ENCODE peak calls at places on chromosomes 5 and 9, in four cellular contexts. S is A549, C is GM12878, H is HepG2. F is an unnamed sample.
A peak's percentile ranks its signal among the peaks of the same experiment; 100 is the strongest.

GRCh38 chr5:59660737-59661136 is 232.8 kb downstream of the PDE4D start:
- DNase-seq in C (no peak), S (peak; percentile 65), H (no peak), F (no peak)

GRCh38 chr5:96668725-96669124 is 6.5 kb downstream of the CAST start:
- DNase-seq in H (no peak), S (no peak), C (no peak), F (no peak)

GRCh38 chr5:133635051-133635450 is 22.7 kb upstream of the FSTL4 start:
- DNase-seq in H (no peak), C (no peak), S (peak; percentile 46), F (no peak)

GRCh38 chr9:81787747-81788632 is 98.6 kb upstream of the TLE1 start:
- DNase-seq in C (no peak), S (peak; percentile 80), H (peak; percentile 73), F (no peak)

GRCh38 chr5:122073023-122073422 is 5.0 kb downstream of the LOX start:
- DNase-seq in H (no peak), C (no peak), S (no peak), F (no peak)

GRCh38 chr5:77957-78804 is 13.8 kb upstream of the PLEKHG4B start:
- DNase-seq in H (peak; percentile 32), S (peak; percentile 73), C (no peak), F (peak; percentile 59)

GRCh38 chr9:13432914-13433313 is 153.4 kb upstream of the MPDZ start:
- DNase-seq in C (no peak), S (no peak), H (no peak), F (no peak)

GRCh38 chr9:125462766-125463384 is 201.2 kb downstream of the GAPVD1 start:
- DNase-seq in C (no peak), S (no peak), H (no peak), F (no peak)

GRCh38 chr9:113636165-113636564 is 172.6 kb downstream of the RGS3 start:
- DNase-seq in C (no peak), S (no peak), H (peak; percentile 55), F (no peak)

GRCh38 chr5:158119852-158120708 is 261.1 kb upstream of the CLINT1 start:
- DNase-seq in C (no peak), H (no peak), S (no peak), F (no peak)

GRCh38 chr5:32103521-32103920 is 70.6 kb downstream of the GOLPH3 start:
- DNase-seq in H (no peak), S (no peak), C (no peak), F (no peak)

GRCh38 chr5:150557507-150557872 is 49.6 kb downstream of the NDST1 start:
- DNase-seq in C (no peak), S (no peak), H (no peak), F (no peak)

GRCh38 chr5:67515020-67515689 is 318.6 kb upstream of the CD180 start:
- DNase-seq in H (no peak), S (no peak), C (no peak), F (no peak)

GRCh38 chr9:87909310-87910041 is 8.3 kb upstream of the SPATA31C1 start:
- DNase-seq in H (peak; percentile 40), C (no peak), S (peak; percentile 87), F (peak; percentile 42)

GRCh38 chr9:7185612-7186011 is 427.8 kb downstream of the KDM4C start:
- DNase-seq in H (peak; percentile 42), S (peak; percentile 83), C (no peak), F (no peak)

GRCh38 chr5:118440496-118440895 is 547.9 kb downstream of the DTWD2 start:
- DNase-seq in S (no peak), H (no peak), C (no peak), F (no peak)

GRCh38 chr5:146633273-146633672 is 117.3 kb upstream of the GPR151 start:
- DNase-seq in S (no peak), C (no peak), H (no peak), F (no peak)

DNA sequence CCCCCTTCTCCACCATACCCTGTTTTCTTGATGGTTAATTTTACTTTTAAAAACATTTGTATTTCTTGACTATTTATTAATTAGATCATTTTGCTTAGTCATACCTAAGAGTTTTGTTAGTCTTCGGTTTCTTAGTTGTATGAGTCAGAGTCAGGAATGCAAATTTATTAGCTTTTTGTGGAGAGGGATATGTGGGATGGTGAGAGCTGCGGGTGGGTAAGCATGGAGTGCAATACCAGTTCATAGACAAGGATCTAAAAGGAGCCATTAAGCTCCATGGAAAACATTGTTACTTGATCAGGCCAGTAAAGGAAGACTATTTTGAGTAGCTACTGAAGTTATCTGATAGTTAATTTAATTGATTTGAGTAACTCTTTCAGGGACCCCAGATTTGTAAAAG is 77.5 kb downstream of the ZSWIM6 start:
- DNase-seq in H (peak; percentile 50), C (no peak), S (peak; percentile 91), F (peak; percentile 18)
- TF ChIP-seq CHD4 in H (no peak), C (no peak), S (no peak), F (no peak)

GRCh38 chr5:170278611-170279500 is 18.7 kb downstream of the LCP2 start:
- DNase-seq in H (no peak), S (no peak), C (peak; percentile 78), F (peak; percentile 62)
- TF ChIP-seq CHD4 in H (no peak), S (no peak), C (no peak), F (no peak)

DNA sequence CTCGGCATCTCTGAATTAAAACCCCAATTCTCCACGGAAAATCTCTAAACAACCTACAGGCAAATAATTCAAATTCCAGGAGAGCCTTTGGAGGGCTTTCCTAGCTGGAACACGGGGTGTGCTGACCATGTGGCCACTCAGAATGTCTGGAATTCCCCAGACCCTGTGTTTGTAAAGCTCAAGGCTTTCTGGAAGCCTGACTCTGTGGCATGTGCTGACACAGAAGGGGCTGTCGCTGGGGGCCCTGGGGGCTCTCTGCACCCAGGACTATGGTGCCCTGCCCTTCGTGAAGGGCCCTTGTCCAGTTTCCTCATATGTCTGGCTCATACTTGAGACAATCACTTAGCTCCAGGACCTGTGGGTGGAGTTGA is 29.0 kb upstream of the BOD1 start:
- DNase-seq in C (no peak), S (no peak), H (peak; percentile 30), F (no peak)
- TF ChIP-seq CHD4 in C (no peak), S (no peak), H (no peak), F (no peak)

GRCh38 chr5:169083394-169084018 is 217.4 kb downstream of the SLIT3 start:
- DNase-seq in H (peak; percentile 33), S (no peak), C (no peak), F (no peak)
- TF ChIP-seq CHD4 in H (no peak), S (no peak), C (no peak), F (no peak)

DNA sequence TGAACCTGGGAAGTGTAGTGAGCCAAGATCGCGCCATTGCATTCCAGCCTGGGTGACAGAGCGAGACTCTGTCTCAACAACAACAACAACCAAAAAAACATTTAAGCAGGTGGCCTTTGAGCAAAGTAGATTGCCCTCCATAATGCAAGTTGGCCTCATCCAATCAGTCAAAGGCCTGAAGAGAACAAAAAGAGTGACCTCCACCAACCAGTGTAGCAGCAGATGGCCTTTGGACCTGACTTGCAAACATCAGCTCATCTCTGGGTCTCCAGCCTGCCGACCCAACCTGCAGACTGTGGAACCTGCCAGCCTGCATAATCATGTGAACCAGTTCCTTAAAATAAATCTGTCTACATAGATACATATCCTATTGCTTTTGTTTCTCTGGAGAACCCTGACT is 7.5 kb downstream of the FRRS1L start:
- DNase-seq in C (no peak), S (no peak), H (peak; percentile 74), F (no peak)
- TF ChIP-seq CHD4 in C (no peak), S (no peak), H (no peak), F (no peak)

DNA sequence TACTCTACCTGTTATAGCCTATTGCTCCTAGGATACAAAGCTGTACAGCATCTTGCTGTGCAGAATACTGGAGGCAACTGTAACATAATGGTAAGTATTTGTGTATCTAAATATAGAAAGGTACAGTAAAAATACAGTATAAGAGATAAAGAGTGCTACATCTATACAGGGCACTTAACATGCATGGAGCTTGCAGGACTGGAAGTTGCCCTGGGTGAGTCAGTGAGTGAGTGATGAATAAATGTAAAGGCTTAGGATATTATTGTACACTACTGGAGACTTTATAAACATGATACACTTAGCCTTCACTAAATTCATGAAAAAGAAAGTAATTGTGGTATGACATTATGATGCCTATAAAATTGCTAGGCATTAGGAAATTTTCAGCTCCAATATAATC is 65.5 kb upstream of the OSMR start:
- DNase-seq in H (no peak), S (no peak), C (no peak), F (no peak)
- TF ChIP-seq CHD4 in H (no peak), S (no peak), C (no peak), F (no peak)

F was measured in K562.